ENCODE peak calls at places on chromosomes 4 and X, in nine cellular contexts. S, C, K, O, R, H, U, Z and X are unnamed samples.

GRCh38 chr4:139763205-139763604 is 97.6 kb downstream of the MGST2 start:
- DNase-seq in S (no peak), C (no peak), K (no peak), O (no peak), R (no peak), H (no peak), U (no peak), Z (no peak), X (no peak)

GRCh38 chrX:100368167-100368566 is 41.9 kb downstream of the PCDH19 start:
- DNase-seq in S (no peak), C (peak), K (no peak), O (peak), R (no peak), H (peak), U (peak), Z (no peak), X (no peak)

GRCh38 chr4:185920691-185921260 is 108.8 kb upstream of the SORBS2 start:
- DNase-seq in S (no peak), C (no peak), K (no peak), O (no peak), R (no peak), H (no peak), U (no peak), Z (no peak), X (no peak)

GRCh38 chrX:21946925-21947641 is 6.6 kb downstream of the SMS start:
- DNase-seq in S (no peak), C (no peak), K (peak), O (peak), R (no peak), H (no peak), U (no peak), Z (no peak), X (no peak)

GRCh38 chr4:146192060-146192459 is 16.5 kb downstream of the LSM6 start:
- DNase-seq in S (no peak), C (no peak), K (no peak), O (peak), R (no peak), H (no peak), U (no peak), Z (no peak), X (no peak)

GRCh38 chr4:77777135-77777777 is 41.9 kb downstream of the CNOT6L start:
- DNase-seq in S (no peak), C (no peak), K (no peak), O (no peak), R (no peak), H (no peak), U (no peak), Z (no peak), X (no peak)

GRCh38 chrX:140661657-140662056 is 47.9 kb upstream of the LINC00632 start:
- DNase-seq in S (no peak), C (no peak), K (no peak), O (no peak), R (no peak), H (no peak), U (no peak), Z (no peak), X (no peak)

GRCh38 chr4:81166431-81166830 is 48.6 kb downstream of the PRKG2 start:
- DNase-seq in S (no peak), C (no peak), K (peak), O (peak), R (no peak), H (no peak), U (no peak), Z (no peak), X (no peak)

GRCh38 chr4:111798840-111799239 is 346.4 kb upstream of the FAM241A start:
- DNase-seq in S (no peak), C (no peak), K (no peak), O (no peak), R (no peak), H (no peak), U (no peak), Z (no peak), X (no peak)

GRCh38 chr4:168337550-168337940 is 19.0 kb upstream of the DDX60 start:
- DNase-seq in S (no peak), C (no peak), K (peak), O (no peak), R (no peak), H (no peak), U (no peak), Z (no peak), X (no peak)

GRCh38 chrX:115912372-115912897 is 258.1 kb upstream of the AGTR2 start:
- DNase-seq in S (no peak), C (no peak), K (no peak), O (no peak), R (no peak), H (no peak), U (no peak), Z (no peak), X (no peak)